ENCODE peak calls at places on chromosomes 4 and X, in ten cellular contexts. One of them, this sample, is unnamed.

GRCh38 chrX:40012039-40012799 is 85.5 kb downstream of the BCOR start:
- DNase-seq in H1: no peak
- DNase-seq in GM12878: no peak
- DNase-seq in K562: no peak
- DNase-seq in upper lobe of left lung: peak; percentile 85
- DNase-seq in sigmoid colon: peak; percentile 75
- DNase-seq in stomach: peak; percentile 45
- DNase-seq in HCT116: no peak
- DNase-seq in transverse colon: peak; percentile 26
- DNase-seq in SK-N-SH: no peak
- DNase-seq in this sample: no peak

GRCh38 chr4:147056951-147057630 is 111.4 kb upstream of the TTC29 start:
- DNase-seq in K562: no peak
- DNase-seq in sigmoid colon: no peak
- DNase-seq in HCT116: no peak
- DNase-seq in stomach: no peak
- DNase-seq in H1: no peak
- DNase-seq in GM12878: no peak
- DNase-seq in SK-N-SH: no peak
- DNase-seq in transverse colon: no peak
- DNase-seq in upper lobe of left lung: no peak
- DNase-seq in this sample: no peak

GRCh38 chr4:101345271-101345595 is 2.1 kb downstream of the PPP3CA start:
- DNase-seq in sigmoid colon: no peak
- DNase-seq in HCT116: no peak
- DNase-seq in K562: no peak
- DNase-seq in GM12878: no peak
- DNase-seq in transverse colon: no peak
- DNase-seq in H1: no peak
- DNase-seq in SK-N-SH: peak; percentile 30
- DNase-seq in stomach: no peak
- DNase-seq in upper lobe of left lung: no peak
- DNase-seq in this sample: peak; percentile 67

GRCh38 chrX:39627257-39627656 is 470.5 kb downstream of the BCOR start:
- DNase-seq in sigmoid colon: no peak
- DNase-seq in K562: peak; percentile 35
- DNase-seq in upper lobe of left lung: no peak
- DNase-seq in GM12878: no peak
- DNase-seq in H1: no peak
- DNase-seq in SK-N-SH: peak; percentile 25
- DNase-seq in transverse colon: no peak
- DNase-seq in HCT116: no peak
- DNase-seq in stomach: peak; percentile 31
- DNase-seq in this sample: no peak

GRCh38 chr4:154854362-154854761 is 73.3 kb downstream of the RBM46 start:
- DNase-seq in K562: no peak
- DNase-seq in upper lobe of left lung: no peak
- DNase-seq in SK-N-SH: peak; percentile 26
- DNase-seq in stomach: no peak
- DNase-seq in GM12878: no peak
- DNase-seq in H1: no peak
- DNase-seq in transverse colon: no peak
- DNase-seq in HCT116: peak; percentile 16
- DNase-seq in sigmoid colon: no peak
- DNase-seq in this sample: no peak

GRCh38 chr4:73862357-73862756 is 6.8 kb upstream of the CXCL1 start:
- DNase-seq in upper lobe of left lung: no peak
- DNase-seq in stomach: no peak
- DNase-seq in transverse colon: no peak
- DNase-seq in SK-N-SH: no peak
- DNase-seq in sigmoid colon: no peak
- DNase-seq in HCT116: no peak
- DNase-seq in K562: no peak
- DNase-seq in GM12878: no peak
- DNase-seq in H1: no peak
- DNase-seq in this sample: no peak

GRCh38 chr4:177047851-177048174 is 255.1 kb upstream of the VEGFC start:
- DNase-seq in GM12878: no peak
- DNase-seq in SK-N-SH: no peak
- DNase-seq in K562: no peak
- DNase-seq in HCT116: no peak
- DNase-seq in sigmoid colon: no peak
- DNase-seq in transverse colon: no peak
- DNase-seq in upper lobe of left lung: no peak
- DNase-seq in stomach: no peak
- DNase-seq in H1: no peak
- DNase-seq in this sample: no peak

GRCh38 chr4:20203508-20203907 is 48.2 kb upstream of the SLIT2 start:
- DNase-seq in H1: no peak
- DNase-seq in sigmoid colon: no peak
- DNase-seq in GM12878: no peak
- DNase-seq in stomach: no peak
- DNase-seq in HCT116: no peak
- DNase-seq in SK-N-SH: no peak
- DNase-seq in transverse colon: no peak
- DNase-seq in upper lobe of left lung: no peak
- DNase-seq in K562: no peak
- DNase-seq in this sample: no peak

GRCh38 chrX:16786791-16787735 is 797 bp downstream of the TXLNG start:
- DNase-seq in stomach: no peak
- DNase-seq in SK-N-SH: peak; percentile 68
- DNase-seq in GM12878: no peak
- DNase-seq in sigmoid colon: peak; percentile 74
- DNase-seq in K562: peak; percentile 62
- DNase-seq in H1: no peak
- DNase-seq in HCT116: no peak
- DNase-seq in transverse colon: peak; percentile 38
- DNase-seq in upper lobe of left lung: peak; percentile 85
- DNase-seq in this sample: no peak

GRCh38 chr4:123816462-123816861 is 419.9 kb downstream of the SPRY1 start:
- DNase-seq in HCT116: no peak
- DNase-seq in sigmoid colon: no peak
- DNase-seq in SK-N-SH: no peak
- DNase-seq in H1: no peak
- DNase-seq in K562: no peak
- DNase-seq in upper lobe of left lung: no peak
- DNase-seq in GM12878: no peak
- DNase-seq in transverse colon: no peak
- DNase-seq in stomach: no peak
- DNase-seq in this sample: no peak

GRCh38 chr4:139167774-139168444 is 9.1 kb downstream of the ELF2 start:
- DNase-seq in stomach: no peak
- DNase-seq in sigmoid colon: no peak
- DNase-seq in HCT116: peak; percentile 35
- DNase-seq in SK-N-SH: peak; percentile 48
- DNase-seq in H1: no peak
- DNase-seq in upper lobe of left lung: no peak
- DNase-seq in transverse colon: no peak
- DNase-seq in K562: peak; percentile 62
- DNase-seq in GM12878: no peak
- DNase-seq in this sample: peak; percentile 65

GRCh38 chr4:1062419-1062818 is 50.9 kb downstream of the RNF212 start:
- DNase-seq in K562: no peak
- DNase-seq in upper lobe of left lung: no peak
- DNase-seq in sigmoid colon: peak; percentile 4
- DNase-seq in SK-N-SH: no peak
- DNase-seq in GM12878: no peak
- DNase-seq in HCT116: no peak
- DNase-seq in H1: no peak
- DNase-seq in stomach: no peak
- DNase-seq in transverse colon: no peak
- DNase-seq in this sample: no peak

GRCh38 chr4:1061747-1062146 is 50.3 kb downstream of the FGFRL1 start:
- DNase-seq in HCT116: no peak
- DNase-seq in GM12878: no peak
- DNase-seq in K562: no peak
- DNase-seq in SK-N-SH: no peak
- DNase-seq in upper lobe of left lung: no peak
- DNase-seq in transverse colon: no peak
- DNase-seq in H1: no peak
- DNase-seq in stomach: no peak
- DNase-seq in sigmoid colon: no peak
- DNase-seq in this sample: no peak

GRCh38 chr4:1060646-1061371 is 49.4 kb downstream of the FGFRL1 start:
- DNase-seq in K562: no peak
- DNase-seq in transverse colon: no peak
- DNase-seq in HCT116: no peak
- DNase-seq in H1: no peak
- DNase-seq in GM12878: no peak
- DNase-seq in sigmoid colon: peak; percentile 15
- DNase-seq in upper lobe of left lung: peak; percentile 62
- DNase-seq in stomach: no peak
- DNase-seq in SK-N-SH: no peak
- DNase-seq in this sample: no peak

GRCh38 chr4:1060121-1060520 is 48.7 kb downstream of the FGFRL1 start:
- DNase-seq in H1: no peak
- DNase-seq in K562: no peak
- DNase-seq in HCT116: no peak
- DNase-seq in sigmoid colon: peak; percentile 58
- DNase-seq in GM12878: no peak
- DNase-seq in stomach: no peak
- DNase-seq in transverse colon: no peak
- DNase-seq in SK-N-SH: no peak
- DNase-seq in upper lobe of left lung: no peak
- DNase-seq in this sample: no peak

DNA sequence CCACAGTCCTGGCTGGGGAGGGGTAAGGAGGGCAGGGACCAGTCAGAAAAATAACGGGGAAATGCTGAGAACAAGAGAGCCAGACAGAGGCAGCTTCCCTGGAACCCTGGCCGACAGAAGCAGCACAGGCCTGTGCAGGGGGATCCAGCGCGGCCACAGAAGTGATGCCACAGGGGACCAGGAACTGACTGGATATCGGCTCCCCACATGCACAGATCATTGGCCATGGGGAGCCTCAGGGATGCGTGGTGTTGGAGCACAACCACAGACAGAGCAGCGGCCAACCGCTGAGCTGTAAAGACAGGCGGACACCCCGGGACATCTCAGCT is 49.9 kb downstream of the FGFRL1 start:
- DNase-seq in HCT116: no peak
- DNase-seq in H1: no peak
- DNase-seq in transverse colon: no peak
- DNase-seq in GM12878: no peak
- DNase-seq in upper lobe of left lung: peak; percentile 42
- DNase-seq in stomach: no peak
- DNase-seq in K562: no peak
- DNase-seq in SK-N-SH: no peak
- DNase-seq in sigmoid colon: peak; percentile 39
- DNase-seq in this sample: no peak
- H3K27me3 ChIP-seq in HCT116: peaks cover 11% of the 10 kb centered on the region
- H3K27me3 ChIP-seq in H1: no peaks in the 10 kb centered on the region
- H3K27me3 ChIP-seq in transverse colon: peaks cover 47% of the 10 kb centered on the region
- H3K27me3 ChIP-seq in GM12878: no peaks in the 10 kb centered on the region
- H3K27me3 ChIP-seq in upper lobe of left lung: peaks cover under 1% of the 10 kb centered on the region
- H3K27me3 ChIP-seq in stomach: peaks cover 65% of the 10 kb centered on the region
- H3K27me3 ChIP-seq in K562: peaks cover 57% of the 10 kb centered on the region
- H3K27me3 ChIP-seq in SK-N-SH: peaks cover 78% of the 10 kb centered on the region
- H3K27me3 ChIP-seq in sigmoid colon: peaks cover 36% of the 10 kb centered on the region
- H3K27me3 ChIP-seq in this sample: peaks cover 2% of the 10 kb centered on the region

DNA sequence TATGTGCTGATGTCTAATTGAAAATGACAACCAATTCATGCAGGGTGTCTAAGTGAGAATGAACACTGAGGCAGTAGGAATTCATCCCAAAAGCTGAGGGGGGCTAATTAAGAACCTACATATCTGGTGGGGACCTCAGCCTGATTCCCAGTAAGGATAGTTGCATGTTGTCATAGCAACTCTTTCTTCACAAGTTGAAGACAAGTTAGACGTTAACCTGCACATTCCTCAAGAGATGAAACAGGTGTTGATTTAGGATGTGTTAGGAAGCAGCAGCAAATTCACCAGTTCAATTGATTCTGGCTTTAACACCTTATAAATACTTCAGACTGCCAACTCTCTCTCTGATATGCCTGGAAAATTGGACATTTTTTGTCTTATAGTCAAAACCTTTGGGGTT is 7.3 kb downstream of the FNIP2 start:
- DNase-seq in H1: no peak
- DNase-seq in stomach: no peak
- DNase-seq in upper lobe of left lung: no peak
- DNase-seq in HCT116: no peak
- DNase-seq in GM12878: no peak
- DNase-seq in sigmoid colon: no peak
- DNase-seq in K562: no peak
- DNase-seq in SK-N-SH: no peak
- DNase-seq in transverse colon: no peak
- DNase-seq in this sample: no peak
- H3K27ac ChIP-seq in H1: no peak overlapping the region
- H3K27ac ChIP-seq in stomach: peak overlapping the region; percentile 76
- H3K27ac ChIP-seq in upper lobe of left lung: no peak overlapping the region
- H3K27ac ChIP-seq in HCT116: no peak overlapping the region
- H3K27ac ChIP-seq in GM12878: no peak overlapping the region
- H3K27ac ChIP-seq in sigmoid colon: peak overlapping the region; percentile 64
- H3K27ac ChIP-seq in K562: no peak overlapping the region
- H3K27ac ChIP-seq in SK-N-SH: no peak overlapping the region
- H3K27ac ChIP-seq in transverse colon: no peak overlapping the region
- H3K27ac ChIP-seq in this sample: no peak overlapping the region

DNA sequence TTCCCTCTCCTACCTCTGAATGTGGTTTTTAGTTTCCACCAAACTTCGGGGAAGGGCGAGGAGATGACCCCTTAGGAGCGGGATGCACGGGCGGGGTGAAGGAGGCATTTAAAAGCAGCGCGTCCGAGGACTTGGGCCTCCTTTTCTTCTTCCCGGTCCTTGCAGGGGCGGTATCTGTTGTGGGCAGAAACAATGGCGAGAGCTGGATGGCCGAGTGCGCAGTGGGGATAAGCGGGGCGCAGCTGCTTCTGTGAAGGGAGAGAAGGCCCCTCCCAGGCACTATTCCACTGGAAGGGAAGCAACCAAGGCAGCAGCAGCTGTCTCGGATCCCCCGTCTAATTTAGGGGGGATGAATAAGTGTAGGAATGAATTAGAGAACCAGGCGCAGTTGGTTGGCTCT is 930 bp downstream of the SMARCA5 start:
- DNase-seq in K562: peak; percentile 65
- DNase-seq in upper lobe of left lung: peak; percentile 46
- DNase-seq in transverse colon: peak; percentile 41
- DNase-seq in HCT116: no peak
- DNase-seq in stomach: peak; percentile 34
- DNase-seq in H1: peak; percentile 7
- DNase-seq in GM12878: no peak
- DNase-seq in sigmoid colon: peak; percentile 81
- DNase-seq in SK-N-SH: peak; percentile 49
- DNase-seq in this sample: no peak
- TF ChIP-seq POLR2AphosphoS5 in K562: peak; percentile 63
- TF ChIP-seq POLR2AphosphoS5 in upper lobe of left lung: no peak
- TF ChIP-seq POLR2AphosphoS5 in transverse colon: no peak
- TF ChIP-seq POLR2AphosphoS5 in HCT116: no peak
- TF ChIP-seq POLR2AphosphoS5 in stomach: no peak
- TF ChIP-seq POLR2AphosphoS5 in H1: no peak
- TF ChIP-seq POLR2AphosphoS5 in GM12878: no peak
- TF ChIP-seq POLR2AphosphoS5 in sigmoid colon: peak; percentile 26
- TF ChIP-seq POLR2AphosphoS5 in SK-N-SH: no peak
- TF ChIP-seq POLR2AphosphoS5 in this sample: no peak

DNA sequence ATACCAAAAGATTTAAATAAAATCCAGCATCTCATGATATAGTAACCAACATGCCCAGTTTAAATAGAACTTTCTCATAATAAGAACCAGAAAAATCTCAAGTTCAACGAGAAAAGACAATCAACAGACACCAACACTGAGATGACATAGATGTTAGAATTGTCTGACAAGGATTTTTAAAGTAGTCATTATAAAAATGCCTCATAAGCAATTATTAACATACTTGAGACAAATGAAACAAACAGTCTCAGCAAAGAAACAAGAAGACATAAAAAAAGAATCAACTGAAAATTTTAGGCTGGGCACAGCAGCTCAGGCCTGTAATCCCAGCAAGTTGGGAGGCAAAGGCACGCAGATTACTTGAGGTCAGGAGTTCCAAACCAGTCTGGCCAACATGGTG is 118.1 kb downstream of the FGF16 start:
- DNase-seq in upper lobe of left lung: no peak
- DNase-seq in H1: no peak
- DNase-seq in HCT116: no peak
- DNase-seq in stomach: no peak
- DNase-seq in sigmoid colon: no peak
- DNase-seq in K562: no peak
- DNase-seq in GM12878: no peak
- DNase-seq in transverse colon: no peak
- DNase-seq in SK-N-SH: no peak
- DNase-seq in this sample: no peak
- H3K27me3 ChIP-seq in upper lobe of left lung: no peaks in the 10 kb centered on the region
- H3K27me3 ChIP-seq in H1: no peaks in the 10 kb centered on the region
- H3K27me3 ChIP-seq in HCT116: no peaks in the 10 kb centered on the region
- H3K27me3 ChIP-seq in stomach: no peaks in the 10 kb centered on the region
- H3K27me3 ChIP-seq in sigmoid colon: no peaks in the 10 kb centered on the region
- H3K27me3 ChIP-seq in K562: no peaks in the 10 kb centered on the region
- H3K27me3 ChIP-seq in GM12878: no peaks in the 10 kb centered on the region
- H3K27me3 ChIP-seq in transverse colon: no peaks in the 10 kb centered on the region
- H3K27me3 ChIP-seq in SK-N-SH: no peaks in the 10 kb centered on the region
- H3K27me3 ChIP-seq in this sample: no peaks in the 10 kb centered on the region

This sample was measured in HL-60.